ENCODE peak calls at places on chromosomes 3 and 15, in eight cellular contexts. One of them, this sample, is unnamed.

GRCh38 chr3:188092648-188093047 is 61.3 kb upstream of the LPP start:
- DNase-seq in activated naive CD4-positive, alpha-beta T cell treated with anti-CD3 and anti-CD28 coated beads, Interleukin-2, amount 50 U/mL, for 16 hours: peak
- DNase-seq in HFFc6: no peak
- DNase-seq in GM20000: no peak
- DNase-seq in caudate nucleus: no peak
- DNase-seq in AG04450: no peak
- DNase-seq in memory B cell: no peak
- DNase-seq in T-helper 9 cell: no peak
- DNase-seq in this sample: no peak

GRCh38 chr15:51368751-51369450 is 27.4 kb downstream of the GLDN start:
- DNase-seq in activated naive CD4-positive, alpha-beta T cell treated with anti-CD3 and anti-CD28 coated beads, Interleukin-2, amount 50 U/mL, for 16 hours: no peak
- DNase-seq in HFFc6: peak
- DNase-seq in GM20000: no peak
- DNase-seq in caudate nucleus: no peak
- DNase-seq in AG04450: peak
- DNase-seq in memory B cell: no peak
- DNase-seq in T-helper 9 cell: no peak
- DNase-seq in this sample: peak

GRCh38 chr15:95468820-95469219 is 861.7 kb upstream of the NR2F2 start:
- DNase-seq in activated naive CD4-positive, alpha-beta T cell treated with anti-CD3 and anti-CD28 coated beads, Interleukin-2, amount 50 U/mL, for 16 hours: no peak
- DNase-seq in HFFc6: no peak
- DNase-seq in GM20000: no peak
- DNase-seq in caudate nucleus: no peak
- DNase-seq in AG04450: no peak
- DNase-seq in memory B cell: no peak
- DNase-seq in T-helper 9 cell: no peak
- DNase-seq in this sample: no peak

GRCh38 chr3:121969631-121970030 is 52.4 kb downstream of the ILDR1 start:
- DNase-seq in activated naive CD4-positive, alpha-beta T cell treated with anti-CD3 and anti-CD28 coated beads, Interleukin-2, amount 50 U/mL, for 16 hours: no peak
- DNase-seq in HFFc6: no peak
- DNase-seq in GM20000: no peak
- DNase-seq in caudate nucleus: no peak
- DNase-seq in AG04450: no peak
- DNase-seq in memory B cell: no peak
- DNase-seq in T-helper 9 cell: no peak
- DNase-seq in this sample: no peak

GRCh38 chr3:197508924-197509775 is 46.6 kb downstream of the BDH1 start:
- DNase-seq in activated naive CD4-positive, alpha-beta T cell treated with anti-CD3 and anti-CD28 coated beads, Interleukin-2, amount 50 U/mL, for 16 hours: no peak
- DNase-seq in HFFc6: no peak
- DNase-seq in GM20000: no peak
- DNase-seq in caudate nucleus: no peak
- DNase-seq in AG04450: no peak
- DNase-seq in memory B cell: no peak
- DNase-seq in T-helper 9 cell: no peak
- DNase-seq in this sample: no peak

GRCh38 chr3:53046171-53047170 is 598 bp upstream of the SFMBT1 start:
- DNase-seq in activated naive CD4-positive, alpha-beta T cell treated with anti-CD3 and anti-CD28 coated beads, Interleukin-2, amount 50 U/mL, for 16 hours: peak
- DNase-seq in HFFc6: no peak
- DNase-seq in GM20000: peak
- DNase-seq in caudate nucleus: peak
- DNase-seq in AG04450: no peak
- DNase-seq in memory B cell: peak
- DNase-seq in T-helper 9 cell: peak
- DNase-seq in this sample: no peak

GRCh38 chr3:129343643-129344360 is 65.1 kb downstream of the HMCES start:
- DNase-seq in activated naive CD4-positive, alpha-beta T cell treated with anti-CD3 and anti-CD28 coated beads, Interleukin-2, amount 50 U/mL, for 16 hours: peak
- DNase-seq in HFFc6: no peak
- DNase-seq in GM20000: peak
- DNase-seq in caudate nucleus: no peak
- DNase-seq in AG04450: no peak
- DNase-seq in memory B cell: no peak
- DNase-seq in T-helper 9 cell: peak
- DNase-seq in this sample: no peak

GRCh38 chr15:28098766-28099554 is at the start of gene OCA2:
- DNase-seq in activated naive CD4-positive, alpha-beta T cell treated with anti-CD3 and anti-CD28 coated beads, Interleukin-2, amount 50 U/mL, for 16 hours: peak
- DNase-seq in HFFc6: no peak
- DNase-seq in GM20000: no peak
- DNase-seq in caudate nucleus: no peak
- DNase-seq in AG04450: no peak
- DNase-seq in memory B cell: peak
- DNase-seq in T-helper 9 cell: peak
- DNase-seq in this sample: no peak

GRCh38 chr15:85897818-85898717 is 103.3 kb upstream of the KLHL25 start:
- DNase-seq in activated naive CD4-positive, alpha-beta T cell treated with anti-CD3 and anti-CD28 coated beads, Interleukin-2, amount 50 U/mL, for 16 hours: no peak
- DNase-seq in HFFc6: no peak
- DNase-seq in GM20000: no peak
- DNase-seq in caudate nucleus: no peak
- DNase-seq in AG04450: no peak
- DNase-seq in memory B cell: no peak
- DNase-seq in T-helper 9 cell: no peak
- DNase-seq in this sample: peak

GRCh38 chr15:93037341-93038063 is 51.5 kb downstream of the RGMA start:
- DNase-seq in activated naive CD4-positive, alpha-beta T cell treated with anti-CD3 and anti-CD28 coated beads, Interleukin-2, amount 50 U/mL, for 16 hours: no peak
- DNase-seq in HFFc6: no peak
- DNase-seq in GM20000: peak
- DNase-seq in caudate nucleus: no peak
- DNase-seq in AG04450: no peak
- DNase-seq in memory B cell: no peak
- DNase-seq in T-helper 9 cell: no peak
- DNase-seq in this sample: peak

GRCh38 chr15:77607111-77607893 is 25.4 kb downstream of the LINGO1 start:
- DNase-seq in activated naive CD4-positive, alpha-beta T cell treated with anti-CD3 and anti-CD28 coated beads, Interleukin-2, amount 50 U/mL, for 16 hours: no peak
- DNase-seq in HFFc6: peak
- DNase-seq in GM20000: no peak
- DNase-seq in caudate nucleus: no peak
- DNase-seq in AG04450: no peak
- DNase-seq in memory B cell: no peak
- DNase-seq in T-helper 9 cell: no peak
- DNase-seq in this sample: peak

GRCh38 chr15:39427705-39428104 is 153.2 kb upstream of the THBS1 start:
- DNase-seq in activated naive CD4-positive, alpha-beta T cell treated with anti-CD3 and anti-CD28 coated beads, Interleukin-2, amount 50 U/mL, for 16 hours: no peak
- DNase-seq in HFFc6: no peak
- DNase-seq in GM20000: no peak
- DNase-seq in caudate nucleus: no peak
- DNase-seq in AG04450: no peak
- DNase-seq in memory B cell: no peak
- DNase-seq in T-helper 9 cell: no peak
- DNase-seq in this sample: no peak

GRCh38 chr3:62201438-62202035 is 171.8 kb downstream of the FEZF2 start:
- DNase-seq in activated naive CD4-positive, alpha-beta T cell treated with anti-CD3 and anti-CD28 coated beads, Interleukin-2, amount 50 U/mL, for 16 hours: no peak
- DNase-seq in HFFc6: peak
- DNase-seq in GM20000: peak
- DNase-seq in caudate nucleus: no peak
- DNase-seq in AG04450: no peak
- DNase-seq in memory B cell: no peak
- DNase-seq in T-helper 9 cell: no peak
- DNase-seq in this sample: no peak

GRCh38 chr3:10521772-10522441 is 16.5 kb upstream of the ATP2B2 start:
- DNase-seq in activated naive CD4-positive, alpha-beta T cell treated with anti-CD3 and anti-CD28 coated beads, Interleukin-2, amount 50 U/mL, for 16 hours: no peak
- DNase-seq in HFFc6: no peak
- DNase-seq in GM20000: no peak
- DNase-seq in caudate nucleus: no peak
- DNase-seq in AG04450: no peak
- DNase-seq in memory B cell: no peak
- DNase-seq in T-helper 9 cell: no peak
- DNase-seq in this sample: no peak

GRCh38 chr3:147799601-147800000 is 390.4 kb downstream of the ZIC1 start:
- DNase-seq in activated naive CD4-positive, alpha-beta T cell treated with anti-CD3 and anti-CD28 coated beads, Interleukin-2, amount 50 U/mL, for 16 hours: no peak
- DNase-seq in HFFc6: no peak
- DNase-seq in GM20000: no peak
- DNase-seq in caudate nucleus: no peak
- DNase-seq in AG04450: no peak
- DNase-seq in memory B cell: no peak
- DNase-seq in T-helper 9 cell: no peak
- DNase-seq in this sample: no peak

GRCh38 chr3:149122716-149123578 is 6.5 kb upstream of the HPS3 start:
- DNase-seq in activated naive CD4-positive, alpha-beta T cell treated with anti-CD3 and anti-CD28 coated beads, Interleukin-2, amount 50 U/mL, for 16 hours: no peak
- DNase-seq in HFFc6: no peak
- DNase-seq in GM20000: no peak
- DNase-seq in caudate nucleus: no peak
- DNase-seq in AG04450: peak
- DNase-seq in memory B cell: no peak
- DNase-seq in T-helper 9 cell: no peak
- DNase-seq in this sample: no peak

GRCh38 chr3:50227390-50228183 is 8.4 kb upstream of the GNAI2 start:
- DNase-seq in activated naive CD4-positive, alpha-beta T cell treated with anti-CD3 and anti-CD28 coated beads, Interleukin-2, amount 50 U/mL, for 16 hours: peak
- DNase-seq in HFFc6: peak
- DNase-seq in GM20000: peak
- DNase-seq in caudate nucleus: peak
- DNase-seq in AG04450: peak
- DNase-seq in memory B cell: peak
- DNase-seq in T-helper 9 cell: peak
- DNase-seq in this sample: peak

GRCh38 chr3:120275553-120276092 is 9.4 kb downstream of the GPR156 start:
- DNase-seq in activated naive CD4-positive, alpha-beta T cell treated with anti-CD3 and anti-CD28 coated beads, Interleukin-2, amount 50 U/mL, for 16 hours: no peak
- DNase-seq in HFFc6: no peak
- DNase-seq in GM20000: no peak
- DNase-seq in caudate nucleus: no peak
- DNase-seq in AG04450: no peak
- DNase-seq in memory B cell: no peak
- DNase-seq in T-helper 9 cell: no peak
- DNase-seq in this sample: no peak

GRCh38 chr3:139937674-139938279 is 2.8 kb downstream of the CLSTN2 start:
- DNase-seq in activated naive CD4-positive, alpha-beta T cell treated with anti-CD3 and anti-CD28 coated beads, Interleukin-2, amount 50 U/mL, for 16 hours: no peak
- DNase-seq in HFFc6: peak
- DNase-seq in GM20000: peak
- DNase-seq in caudate nucleus: no peak
- DNase-seq in AG04450: peak
- DNase-seq in memory B cell: no peak
- DNase-seq in T-helper 9 cell: no peak
- DNase-seq in this sample: peak

GRCh38 chr15:61742591-61742990 is 317.7 kb downstream of the VPS13C start:
- DNase-seq in activated naive CD4-positive, alpha-beta T cell treated with anti-CD3 and anti-CD28 coated beads, Interleukin-2, amount 50 U/mL, for 16 hours: no peak
- DNase-seq in HFFc6: no peak
- DNase-seq in GM20000: no peak
- DNase-seq in caudate nucleus: no peak
- DNase-seq in AG04450: no peak
- DNase-seq in memory B cell: no peak
- DNase-seq in T-helper 9 cell: no peak
- DNase-seq in this sample: no peak

GRCh38 chr3:127373701-127374625 is 86.1 kb upstream of the PRR20G start:
- DNase-seq in activated naive CD4-positive, alpha-beta T cell treated with anti-CD3 and anti-CD28 coated beads, Interleukin-2, amount 50 U/mL, for 16 hours: no peak
- DNase-seq in HFFc6: no peak
- DNase-seq in GM20000: peak
- DNase-seq in caudate nucleus: no peak
- DNase-seq in AG04450: no peak
- DNase-seq in memory B cell: no peak
- DNase-seq in T-helper 9 cell: no peak
- DNase-seq in this sample: no peak

This sample was measured in stromal cell of bone marrow.